ENCODE peak calls at places on chromosome 1, in four cellular contexts. O is activated naive CD8-positive, alpha-beta T cell treated with anti-CD3 and anti-CD28 coated beads, Interleukin-2, amount 50 U/mL, for 24 hours; T is skeletal muscle cell; B is activated CD4-positive, alpha-beta T cell treated with anti-CD3 and anti-CD28 coated beads, Interleukin-2, amount 10 ng/mL, durations not matched to agents 7 days and 5 days. L is an unnamed sample.

GRCh38 chr1:184322253-184322652 is 64.6 kb upstream of the C1orf21 start:
- DNase-seq in B (no peak), O (no peak), T (no peak), L (no peak)

GRCh38 chr1:19622204-19622603 is 21.9 kb upstream of the NBL1 start:
- DNase-seq in T (no peak), B (no peak), O (no peak), L (no peak)

GRCh38 chr1:1397839-1398523 is 1.2 kb downstream of the CCNL2 start:
- DNase-seq in B (no peak), O (no peak), T (no peak), L (no peak)

GRCh38 chr1:62573675-62574074 is 23.6 kb upstream of the ANGPTL3 start:
- DNase-seq in B (no peak), T (no peak), O (no peak), L (no peak)

GRCh38 chr1:149997585-149998262 is 12.8 kb downstream of the OTUD7B start:
- DNase-seq in O (peak), T (no peak), B (no peak), L (no peak)

GRCh38 chr1:31985430-31985829 is 28.2 kb upstream of the KHDRBS1 start:
- DNase-seq in O (no peak), T (no peak), B (no peak), L (no peak)

GRCh38 chr1:54664364-54664763 is 22.8 kb downstream of the MROH7 start:
- DNase-seq in T (no peak), O (no peak), B (no peak), L (no peak)

GRCh38 chr1:167728818-167729410 is 7.1 kb downstream of the MPZL1 start:
- DNase-seq in O (no peak), B (no peak), T (no peak), L (no peak)

GRCh38 chr1:36884029-36884701 is 150.2 kb downstream of the GRIK3 start:
- DNase-seq in O (no peak), B (peak), T (no peak), L (no peak)

GRCh38 chr1:7265771-7266371 is 480.6 kb downstream of the CAMTA1 start:
- DNase-seq in T (peak), B (no peak), O (no peak), L (no peak)

GRCh38 chr1:221458430-221459156 is 283.3 kb downstream of the DUSP10 start:
- DNase-seq in B (no peak), O (no peak), T (peak), L (no peak)

GRCh38 chr1:222346955-222347354 is 200.9 kb downstream of the HHIPL2 start:
- DNase-seq in B (no peak), O (no peak), T (no peak), L (no peak)

GRCh38 chr1:204688007-204688406 is 2.5 kb upstream of the LRRN2 start:
- DNase-seq in B (no peak), O (no peak), T (no peak), L (no peak)

GRCh38 chr1:50110084-50110615 is 1.4 kb downstream of the ELAVL4 start:
- DNase-seq in B (no peak), O (no peak), T (no peak), L (no peak)